ENCODE peak calls at places on chromosome 20, in six cellular contexts. One of them, this sample, is unnamed.

GRCh38 chr20:31822421-31823330 is 3.5 kb downstream of the MYLK2 start:
- DNase-seq in K562: peak
- DNase-seq in HCT116: no peak
- DNase-seq in H1: peak
- DNase-seq in HepG2: peak
- DNase-seq in GM12878: no peak
- DNase-seq in this sample: no peak

GRCh38 chr20:1964659-1965405 is 29.0 kb downstream of the PDYN start:
- DNase-seq in K562: no peak
- DNase-seq in HCT116: no peak
- DNase-seq in H1: no peak
- DNase-seq in HepG2: no peak
- DNase-seq in GM12878: no peak
- DNase-seq in this sample: peak

GRCh38 chr20:34271961-34272360 is 30.7 kb downstream of the ASIP start:
- DNase-seq in K562: no peak
- DNase-seq in HCT116: no peak
- DNase-seq in H1: no peak
- DNase-seq in HepG2: no peak
- DNase-seq in GM12878: no peak
- DNase-seq in this sample: no peak

GRCh38 chr20:35463455-35464300 is 8.3 kb downstream of the CEP250 start:
- DNase-seq in K562: peak
- DNase-seq in HCT116: peak
- DNase-seq in H1: no peak
- DNase-seq in HepG2: peak
- DNase-seq in GM12878: no peak
- DNase-seq in this sample: peak

GRCh38 chr20:24289737-24290481 is 179.5 kb upstream of the SYNDIG1 start:
- DNase-seq in K562: no peak
- DNase-seq in HCT116: no peak
- DNase-seq in H1: no peak
- DNase-seq in HepG2: no peak
- DNase-seq in GM12878: no peak
- DNase-seq in this sample: no peak

GRCh38 chr20:10705801-10706459 is 32.1 kb upstream of the JAG1 start:
- DNase-seq in K562: no peak
- DNase-seq in HCT116: peak
- DNase-seq in H1: no peak
- DNase-seq in HepG2: peak
- DNase-seq in GM12878: no peak
- DNase-seq in this sample: no peak

GRCh38 chr20:20683922-20684321 is 28.5 kb downstream of the RALGAPA2 start:
- DNase-seq in K562: no peak
- DNase-seq in HCT116: no peak
- DNase-seq in H1: no peak
- DNase-seq in HepG2: no peak
- DNase-seq in GM12878: no peak
- DNase-seq in this sample: no peak

GRCh38 chr20:10476319-10476724 is 41.2 kb downstream of the SLX4IP start:
- DNase-seq in K562: peak
- DNase-seq in HCT116: no peak
- DNase-seq in H1: no peak
- DNase-seq in HepG2: no peak
- DNase-seq in GM12878: peak
- DNase-seq in this sample: no peak

GRCh38 chr20:51725584-51726176 is 42.5 kb downstream of the ATP9A start:
- DNase-seq in K562: no peak
- DNase-seq in HCT116: no peak
- DNase-seq in H1: no peak
- DNase-seq in HepG2: peak
- DNase-seq in GM12878: no peak
- DNase-seq in this sample: no peak

GRCh38 chr20:1390552-1391403 is 2.1 kb downstream of the FKBP1A start:
- DNase-seq in K562: no peak
- DNase-seq in HCT116: no peak
- DNase-seq in H1: no peak
- DNase-seq in HepG2: no peak
- DNase-seq in GM12878: no peak
- DNase-seq in this sample: no peak

GRCh38 chr20:36712775-36713174 is 33.1 kb downstream of the NDRG3 start:
- DNase-seq in K562: no peak
- DNase-seq in HCT116: no peak
- DNase-seq in H1: no peak
- DNase-seq in HepG2: no peak
- DNase-seq in GM12878: no peak
- DNase-seq in this sample: no peak
- TF ChIP-seq ZNF274 in K562: no peak
- TF ChIP-seq ZNF274 in HCT116: no peak
- TF ChIP-seq ZNF274 in H1: no peak
- TF ChIP-seq ZNF274 in HepG2: no peak
- TF ChIP-seq ZNF274 in GM12878: no peak
- TF ChIP-seq ZNF274 in this sample: no peak

DNA sequence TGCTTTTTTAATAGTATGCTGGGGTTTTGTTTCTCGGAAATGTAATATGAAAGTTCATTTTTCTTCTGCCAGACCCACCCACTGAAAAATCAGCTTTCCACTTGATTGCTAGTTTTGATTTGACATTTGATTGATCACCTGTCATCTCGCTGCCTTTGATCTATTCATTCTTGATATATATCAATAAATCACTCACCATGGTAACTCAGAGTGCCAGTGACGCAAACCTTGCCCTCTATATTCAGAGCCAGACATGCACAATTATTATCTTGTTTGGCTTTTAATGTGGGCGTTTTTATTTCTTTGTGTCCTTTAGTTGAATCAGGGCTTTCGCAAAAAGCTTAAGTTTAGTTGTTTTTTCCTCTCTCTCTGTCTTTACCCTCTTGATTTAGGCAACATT is 2.0 kb downstream of the TSHZ2 start:
- DNase-seq in K562: no peak
- DNase-seq in HCT116: no peak
- DNase-seq in H1: no peak
- DNase-seq in HepG2: no peak
- DNase-seq in GM12878: peak
- DNase-seq in this sample: no peak
- TF ChIP-seq ZNF274 in K562: no peak
- TF ChIP-seq ZNF274 in HCT116: no peak
- TF ChIP-seq ZNF274 in H1: no peak
- TF ChIP-seq ZNF274 in HepG2: no peak
- TF ChIP-seq ZNF274 in GM12878: no peak
- TF ChIP-seq ZNF274 in this sample: no peak

GRCh38 chr20:53036992-53037391 is 64.8 kb downstream of the TSHZ2 start:
- DNase-seq in K562: no peak
- DNase-seq in HCT116: no peak
- DNase-seq in H1: no peak
- DNase-seq in HepG2: no peak
- DNase-seq in GM12878: no peak
- DNase-seq in this sample: no peak
- TF ChIP-seq ZNF274 in K562: no peak
- TF ChIP-seq ZNF274 in HCT116: no peak
- TF ChIP-seq ZNF274 in H1: no peak
- TF ChIP-seq ZNF274 in HepG2: no peak
- TF ChIP-seq ZNF274 in GM12878: no peak
- TF ChIP-seq ZNF274 in this sample: no peak

DNA sequence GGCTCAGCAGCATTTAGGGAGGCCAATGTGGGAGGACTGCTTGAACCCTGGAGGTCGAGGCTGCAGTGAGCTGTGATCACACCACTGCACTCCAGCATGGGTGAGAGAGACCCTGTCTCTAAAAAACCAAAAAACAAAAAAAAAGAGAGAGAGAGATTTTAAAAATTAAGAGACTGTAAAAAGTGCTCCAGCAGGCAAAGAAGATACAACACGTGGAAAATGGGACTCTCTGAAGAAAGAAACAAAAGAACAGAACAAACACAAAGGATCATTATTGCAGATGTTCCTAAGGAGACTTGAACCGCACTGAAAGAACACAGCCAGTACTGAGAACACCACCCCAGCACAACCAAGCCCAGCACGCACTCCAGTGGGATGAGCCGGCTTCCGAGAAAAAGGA is 74.2 kb downstream of the TAF4 start:
- DNase-seq in K562: no peak
- DNase-seq in HCT116: no peak
- DNase-seq in H1: no peak
- DNase-seq in HepG2: no peak
- DNase-seq in GM12878: no peak
- DNase-seq in this sample: no peak
- TF ChIP-seq ZNF274 in K562: no peak
- TF ChIP-seq ZNF274 in HCT116: no peak
- TF ChIP-seq ZNF274 in H1: no peak
- TF ChIP-seq ZNF274 in HepG2: no peak
- TF ChIP-seq ZNF274 in GM12878: no peak
- TF ChIP-seq ZNF274 in this sample: no peak

This sample was measured in NT2/D1.